ENCODE peak calls at places on chromosome 10, in seven cellular contexts. U is GM23338, P is HCT116, F is stomach, O is aorta, H is fibroblast of pulmonary artery, J is AG09309. Z is an unnamed sample.

GRCh38 chr10:98138031-98138430 is 3.6 kb downstream of the R3HCC1L start:
- DNase-seq in U (no peak), P (no peak), F (no peak), O (no peak), H (no peak), J (no peak), Z (no peak)

GRCh38 chr10:69574571-69574978 is 1.4 kb upstream of the NEUROG3 start:
- DNase-seq in U (peak; percentile 77), P (no peak), F (no peak), O (no peak), H (no peak), J (no peak), Z (no peak)

GRCh38 chr10:45442670-45443069 is 68.7 kb downstream of the ALOX5 start:
- DNase-seq in U (peak; percentile 62), P (no peak), F (no peak), O (no peak), H (no peak), J (no peak), Z (no peak)

GRCh38 chr10:88162852-88163251 is 299.4 kb downstream of the PTEN start:
- DNase-seq in U (no peak), P (no peak), F (no peak), O (no peak), H (no peak), J (no peak), Z (no peak)

GRCh38 chr10:43427166-43427825 is 9.6 kb upstream of the ZNF487 start:
- DNase-seq in U (no peak), P (no peak), F (no peak), O (no peak), H (no peak), J (no peak), Z (no peak)

GRCh38 chr10:11854301-11854700 is 31.1 kb downstream of the PROSER2 start:
- DNase-seq in U (no peak), P (no peak), F (no peak), O (no peak), H (no peak), J (no peak), Z (no peak)

GRCh38 chr10:34163075-34163905 is 651.8 kb downstream of the PARD3 start:
- DNase-seq in U (no peak), P (no peak), F (no peak), O (no peak), H (peak; percentile 10), J (no peak), Z (no peak)

GRCh38 chr10:17077251-17077904 is 52.2 kb downstream of the CUBN start:
- DNase-seq in U (no peak), P (no peak), F (no peak), O (no peak), H (peak; percentile 23), J (no peak), Z (peak; percentile 31)

GRCh38 chr10:69222157-69223027 is 2.3 kb downstream of the HKDC1 start:
- DNase-seq in U (peak; percentile 95), P (peak; percentile 83), F (peak; percentile 71), O (no peak), H (peak; percentile 77), J (no peak), Z (no peak)

GRCh38 chr10:114057845-114058244 is 14.2 kb downstream of the ADRB1 start:
- DNase-seq in U (no peak), P (no peak), F (no peak), O (no peak), H (no peak), J (no peak), Z (no peak)

GRCh38 chr10:123143825-123144168 is 4.1 kb upstream of the HMX2 start:
- DNase-seq in U (no peak), P (no peak), F (no peak), O (no peak), H (no peak), J (no peak), Z (no peak)

GRCh38 chr10:21097926-21098355 is 200.8 kb upstream of the NEBL start:
- DNase-seq in U (no peak), P (no peak), F (no peak), O (no peak), H (no peak), J (no peak), Z (no peak)

GRCh38 chr10:48551796-48552591 is 52.9 kb downstream of the ARHGAP22 start:
- DNase-seq in U (peak; percentile 73), P (peak; percentile 15), F (no peak), O (peak; percentile 58), H (peak; percentile 77), J (peak; percentile 13), Z (peak; percentile 48)

GRCh38 chr10:123526356-123527079 is 139.6 kb upstream of the GPR26 start:
- DNase-seq in U (no peak), P (no peak), F (no peak), O (no peak), H (no peak), J (no peak), Z (no peak)

GRCh38 chr10:14380746-14381145 is 50.0 kb upstream of the FRMD4A start:
- DNase-seq in U (no peak), P (no peak), F (no peak), O (no peak), H (no peak), J (no peak), Z (no peak)

GRCh38 chr10:21069929-21070363 is 172.8 kb upstream of the NEBL start:
- DNase-seq in U (peak; percentile 43), P (no peak), F (no peak), O (no peak), H (no peak), J (no peak), Z (no peak)

GRCh38 chr10:30897045-30897444 is 134.6 kb downstream of the ZNF438 start:
- DNase-seq in U (no peak), P (no peak), F (no peak), O (no peak), H (no peak), J (no peak), Z (no peak)

GRCh38 chr10:62819521-62819920 is 3.4 kb upstream of the EGR2 start:
- DNase-seq in U (no peak), P (no peak), F (no peak), O (no peak), H (no peak), J (no peak), Z (no peak)

GRCh38 chr10:97412891-97413304 is 11.8 kb upstream of the RRP12 start:
- DNase-seq in U (no peak), P (peak; percentile 51), F (no peak), O (no peak), H (no peak), J (no peak), Z (no peak)

GRCh38 chr10:35382096-35382495 is 45.8 kb downstream of the CCNY start:
- DNase-seq in U (no peak), P (no peak), F (no peak), O (no peak), H (no peak), J (no peak), Z (no peak)

GRCh38 chr10:35375091-35375765 is 38.9 kb downstream of the CCNY start:
- DNase-seq in U (no peak), P (no peak), F (no peak), O (no peak), H (peak; percentile 45), J (no peak), Z (no peak)

GRCh38 chr10:35379226-35380137 is 43.2 kb downstream of the CCNY start:
- DNase-seq in U (peak; percentile 67), P (no peak), F (no peak), O (peak; percentile 68), H (peak; percentile 94), J (no peak), Z (no peak)

GRCh38 chr10:35377050-35377723 is 40.9 kb downstream of the CCNY start:
- DNase-seq in U (no peak), P (no peak), F (no peak), O (no peak), H (no peak), J (no peak), Z (no peak)

DNA sequence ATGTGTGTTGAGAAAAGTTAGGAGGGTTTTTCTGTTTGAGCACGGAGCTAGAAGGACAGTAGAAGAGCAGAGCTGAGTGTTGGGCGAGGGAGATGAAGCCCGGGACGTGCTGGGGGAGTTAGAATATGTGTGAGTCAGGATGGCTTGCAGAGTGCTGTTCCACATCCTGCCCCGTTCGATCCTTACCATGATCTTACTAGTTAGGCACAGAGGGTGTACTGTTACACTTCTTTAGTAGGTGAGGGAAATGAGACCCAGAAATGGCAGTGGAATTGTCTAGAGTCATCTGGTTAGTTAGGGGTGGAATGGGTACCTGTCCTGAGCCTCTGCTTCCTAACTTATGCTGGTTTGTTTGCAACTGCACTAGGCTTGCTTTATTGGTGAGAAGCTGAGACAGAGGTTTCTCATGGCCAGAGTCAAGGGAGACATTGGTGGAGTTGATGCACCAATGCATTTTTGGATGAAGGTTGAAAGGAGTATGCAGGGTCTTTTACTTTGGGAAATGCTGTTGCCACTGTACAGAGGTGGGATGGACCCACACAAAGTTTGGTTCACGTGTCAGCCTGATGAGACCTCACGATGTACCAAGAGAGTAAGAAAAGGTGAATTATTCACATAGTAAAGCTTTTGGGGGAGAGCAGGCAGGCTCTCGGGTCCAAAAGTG is 42.4 kb downstream of the CCNY start:
- DNase-seq in U (no peak), P (no peak), F (no peak), O (no peak), H (peak; percentile 54), J (no peak), Z (no peak)
- H3K4me3 ChIP-seq in U (no peak overlapping the region), P (no peak overlapping the region), F (no peak overlapping the region), O (no peak overlapping the region), H (peak overlapping the region; percentile 8), J (no peak overlapping the region), Z (no peak overlapping the region)

DNA sequence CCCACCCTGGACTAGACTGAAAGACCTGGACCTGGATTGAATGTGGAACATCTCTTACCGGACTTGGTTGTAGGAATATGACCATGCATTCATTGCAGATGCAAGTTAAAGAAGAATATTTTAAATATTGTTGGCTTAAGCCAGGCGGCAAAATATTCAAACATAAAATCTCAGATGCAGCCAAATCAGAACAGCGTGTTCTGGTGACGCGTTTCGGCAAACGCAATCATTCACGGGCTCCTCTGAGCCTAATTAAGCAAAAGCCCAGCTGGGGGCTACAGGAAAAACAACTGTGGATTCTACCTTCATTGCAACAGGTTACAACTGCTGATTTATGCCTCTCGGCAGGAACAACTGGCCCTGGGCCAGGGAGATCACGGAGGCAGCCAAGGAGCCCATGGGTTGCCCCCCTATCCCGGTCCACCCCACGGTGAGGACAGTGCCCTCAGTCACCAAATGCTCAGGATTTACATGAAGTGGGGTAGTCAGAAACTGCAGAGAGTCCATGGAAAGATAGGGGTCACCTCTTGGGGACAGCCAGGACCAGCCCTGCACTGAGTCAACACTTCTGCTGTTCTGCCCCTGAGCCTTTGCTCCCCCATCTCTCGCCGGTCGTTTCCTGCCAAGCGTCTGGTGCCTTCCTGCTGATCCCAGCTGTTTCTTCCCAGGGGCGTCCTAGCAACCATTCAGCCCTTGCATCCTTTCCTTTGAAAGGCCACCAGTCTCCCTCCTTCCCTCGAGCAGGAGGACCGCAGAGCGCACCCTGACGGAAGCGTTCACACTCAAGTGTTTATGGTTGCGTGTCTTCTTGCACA is 64.4 kb upstream of the SFMBT2 start:
- DNase-seq in U (peak; percentile 81), P (no peak), F (no peak), O (no peak), H (no peak), J (no peak), Z (peak; percentile 14)
- H3K4me3 ChIP-seq in U (no peak overlapping the region), P (no peak overlapping the region), F (no peak overlapping the region), O (no peak overlapping the region), H (no peak overlapping the region), J (no peak overlapping the region), Z (no peak overlapping the region)

GRCh38 chr10:100008142-100008522 is 1.6 kb downstream of the DNMBP start:
- DNase-seq in U (no peak), P (no peak), F (no peak), O (no peak), H (peak; percentile 62), J (no peak), Z (peak; percentile 66)
- H3K4me3 ChIP-seq in U (peak overlapping the region; percentile 91), P (peak overlapping the region; percentile 78), F (peak overlapping the region; percentile 70), O (no peak overlapping the region), H (peak overlapping the region; percentile 98), J (peak overlapping the region; percentile 95), Z (peak overlapping the region; percentile 86)

GRCh38 chr10:133087679-133088523 is at the start of gene ADGRA1:
- DNase-seq in U (peak; percentile 74), P (no peak), F (no peak), O (no peak), H (no peak), J (no peak), Z (no peak)
- H3K4me3 ChIP-seq in U (peak within 1 kb of the TSS; percentile 75), P (no peak within 1 kb of the TSS), F (peak within 1 kb of the TSS; percentile 23), O (no peak within 1 kb of the TSS), H (no peak within 1 kb of the TSS), J (no peak within 1 kb of the TSS), Z (no peak within 1 kb of the TSS)